ENCODE peak calls at places on chromosomes 6 and 20, in ten cellular contexts. D, L, Q, N, A, H, X, W, T and Y are unnamed samples.

GRCh38 chr20:6769953-6770831 is 2.7 kb downstream of the BMP2 start:
- DNase-seq in D (peak; percentile 78), H (no peak), X (peak; percentile 74), W (no peak), T (no peak), Q (peak; percentile 18), A (peak; percentile 87), N (peak; percentile 37), L (peak; percentile 54), Y (no peak)

GRCh38 chr20:53926428-53927028 is 143.9 kb downstream of the BCAS1 start:
- DNase-seq in W (peak; percentile 95), X (no peak), L (peak; percentile 99), A (no peak), D (peak; percentile 40), H (peak; percentile 89), Q (peak; percentile 67), N (peak; percentile 91), T (peak; percentile 72), Y (no peak)

GRCh38 chr6:161836643-161837448 is 563.0 kb upstream of the AGPAT4 start:
- DNase-seq in A (no peak), D (no peak), Q (peak; percentile 11), W (no peak), X (peak; percentile 47), T (no peak), N (peak; percentile 29), H (no peak), L (no peak), Y (no peak)

GRCh38 chr20:6053064-6053775 is 640 bp downstream of the LRRN4 start:
- DNase-seq in H (no peak), D (no peak), X (no peak), W (no peak), L (peak; percentile 32), Q (no peak), A (no peak), T (no peak), N (no peak), Y (no peak)

GRCh38 chr20:59165794-59166709 is 2.4 kb downstream of the ZNF831 start:
- DNase-seq in H (no peak), Q (no peak), T (no peak), X (no peak), D (no peak), W (peak; percentile 38), N (no peak), A (no peak), L (no peak), Y (no peak)

GRCh38 chr20:845967-846893 is 12.7 kb downstream of the FAM110A start:
- DNase-seq in X (no peak), Q (no peak), T (no peak), A (no peak), L (no peak), D (no peak), H (no peak), N (no peak), W (peak; percentile 46), Y (peak; percentile 10)

GRCh38 chr6:31125162-31125561 is 4.9 kb upstream of the CDSN start:
- DNase-seq in Q (no peak), H (no peak), W (no peak), L (peak; percentile 40), D (no peak), T (no peak), X (peak; percentile 51), N (peak; percentile 38), A (peak; percentile 78), Y (no peak)

GRCh38 chr6:34543421-34543820 is 12.7 kb downstream of the SPDEF start:
- DNase-seq in Q (no peak), H (peak; percentile 26), D (no peak), W (no peak), N (peak; percentile 36), A (no peak), L (peak; percentile 4), X (no peak), T (no peak), Y (no peak)

GRCh38 chr20:17863577-17864292 is 104.9 kb downstream of the SNX5 start:
- DNase-seq in A (peak; percentile 44), W (no peak), L (no peak), N (peak; percentile 37), Q (no peak), X (no peak), H (no peak), T (no peak), D (peak; percentile 94), Y (no peak)